ENCODE peak calls at places on chromosome 16, in ten cellular contexts. C, A, H, V, F, L, N, M, J and T are unnamed samples.

GRCh38 chr16:85171004-85171808 is 58.9 kb upstream of the CIBAR2 start:
- DNase-seq in F (no peak), V (no peak), M (no peak), C (no peak), A (no peak), H (no peak), L (no peak), J (no peak), N (no peak), T (no peak)

GRCh38 chr16:2237076-2237551 is 870 bp downstream of the DNASE1L2 start:
- DNase-seq in V (no peak), C (no peak), L (no peak), J (no peak), N (no peak), M (no peak), H (no peak), F (no peak), A (no peak), T (no peak)

GRCh38 chr16:57801098-57801855 is 1.0 kb downstream of the KIFC3 start:
- DNase-seq in N (no peak), J (peak; percentile 89), H (no peak), A (no peak), F (no peak), M (no peak), L (no peak), V (no peak), C (no peak), T (peak; percentile 46)

GRCh38 chr16:79283578-79283977 is 317.0 kb downstream of the MAF start:
- DNase-seq in F (peak; percentile 18), H (no peak), L (no peak), V (no peak), N (no peak), J (no peak), M (no peak), A (peak; percentile 66), C (no peak), T (no peak)

GRCh38 chr16:23185661-23186060 is 3.1 kb downstream of the SCNN1G start:
- DNase-seq in L (no peak), J (no peak), M (no peak), N (no peak), C (no peak), V (no peak), F (no peak), H (peak; percentile 61), A (no peak), T (no peak)

GRCh38 chr16:66604376-66605176 is at the start of gene CMTM3:
- DNase-seq in H (peak; percentile 59), L (peak; percentile 58), F (peak; percentile 74), M (peak; percentile 63), J (peak; percentile 70), C (no peak), V (peak; percentile 61), N (peak; percentile 86), A (peak; percentile 29), T (peak; percentile 34)

GRCh38 chr16:16120382-16121184 is 102.7 kb downstream of the ABCC6 start:
- DNase-seq in M (peak; percentile 47), A (no peak), F (no peak), J (no peak), N (no peak), C (peak; percentile 66), L (peak; percentile 38), H (peak; percentile 56), V (no peak), T (no peak)

GRCh38 chr16:57186630-57187507 is 740 bp downstream of the RSPRY1 start:
- DNase-seq in A (peak; percentile 81), L (peak; percentile 30), M (peak; percentile 22), J (peak; percentile 60), N (peak; percentile 28), V (peak; percentile 5), H (no peak), C (no peak), F (peak; percentile 23), T (peak; percentile 32)

GRCh38 chr16:1763521-1764511 is 7.5 kb downstream of the NME3 start:
- DNase-seq in H (no peak), M (no peak), F (no peak), L (no peak), V (no peak), C (no peak), A (no peak), J (peak; percentile 33), N (peak; percentile 91), T (no peak)

GRCh38 chr16:15509593-15510520 is 75.5 kb downstream of the BMERB1 start:
- DNase-seq in H (no peak), J (peak; percentile 49), C (no peak), V (peak; percentile 22), M (no peak), N (no peak), F (peak; percentile 26), L (no peak), A (no peak), T (no peak)

DNA sequence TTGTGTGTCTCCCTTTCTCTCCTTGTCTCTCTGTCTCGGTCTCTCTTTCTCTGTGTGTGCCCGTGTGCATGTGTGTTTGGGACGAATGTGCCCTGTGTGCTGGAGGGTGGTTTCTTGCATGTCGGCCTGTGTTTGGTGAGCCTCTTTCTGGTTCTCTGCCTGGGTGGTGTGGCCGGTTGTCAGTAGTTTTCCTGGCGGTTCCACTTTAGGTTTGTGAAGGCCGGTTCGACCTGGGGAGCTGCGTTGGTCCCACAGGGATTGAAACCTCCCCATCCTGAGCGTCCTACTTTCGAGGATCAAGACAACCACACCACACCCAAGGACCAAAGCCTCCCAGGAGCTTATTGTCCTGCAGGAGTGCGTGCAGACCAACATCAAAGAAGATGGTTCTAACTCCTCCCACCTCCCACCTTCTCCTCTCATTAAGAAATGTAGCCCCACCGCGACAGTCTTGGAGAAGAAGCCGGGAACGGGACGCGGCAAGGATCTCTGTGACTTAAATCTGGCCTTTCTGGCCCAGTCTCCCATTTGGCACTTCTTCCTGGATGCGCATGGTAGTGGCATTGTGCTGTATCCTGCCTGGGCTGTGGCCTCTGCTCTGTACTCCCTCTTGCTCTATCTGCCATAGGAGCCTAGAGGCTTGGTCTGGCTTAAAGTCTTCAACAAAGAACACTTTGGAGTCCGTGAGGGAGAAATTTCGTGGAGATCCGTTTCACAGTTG is 1685.0 kb downstream of the TP53TG3F start:
- DNase-seq in H (no peak), A (no peak), F (no peak), M (no peak), V (no peak), C (peak; percentile 33), J (no peak), L (no peak), N (no peak), T (no peak)
- H3K9me3 ChIP-seq in H (peaks cover 81% of the 10 kb centered on the region), A (peaks cover 2% of the 10 kb centered on the region), F (no peaks in the 10 kb centered on the region), M (no peaks in the 10 kb centered on the region), V (no peaks in the 10 kb centered on the region), C (no peaks in the 10 kb centered on the region), J (peaks cover 3% of the 10 kb centered on the region), L (peaks cover 59% of the 10 kb centered on the region), N (peaks cover 96% of the 10 kb centered on the region), T (peaks cover 11% of the 10 kb centered on the region)

DNA sequence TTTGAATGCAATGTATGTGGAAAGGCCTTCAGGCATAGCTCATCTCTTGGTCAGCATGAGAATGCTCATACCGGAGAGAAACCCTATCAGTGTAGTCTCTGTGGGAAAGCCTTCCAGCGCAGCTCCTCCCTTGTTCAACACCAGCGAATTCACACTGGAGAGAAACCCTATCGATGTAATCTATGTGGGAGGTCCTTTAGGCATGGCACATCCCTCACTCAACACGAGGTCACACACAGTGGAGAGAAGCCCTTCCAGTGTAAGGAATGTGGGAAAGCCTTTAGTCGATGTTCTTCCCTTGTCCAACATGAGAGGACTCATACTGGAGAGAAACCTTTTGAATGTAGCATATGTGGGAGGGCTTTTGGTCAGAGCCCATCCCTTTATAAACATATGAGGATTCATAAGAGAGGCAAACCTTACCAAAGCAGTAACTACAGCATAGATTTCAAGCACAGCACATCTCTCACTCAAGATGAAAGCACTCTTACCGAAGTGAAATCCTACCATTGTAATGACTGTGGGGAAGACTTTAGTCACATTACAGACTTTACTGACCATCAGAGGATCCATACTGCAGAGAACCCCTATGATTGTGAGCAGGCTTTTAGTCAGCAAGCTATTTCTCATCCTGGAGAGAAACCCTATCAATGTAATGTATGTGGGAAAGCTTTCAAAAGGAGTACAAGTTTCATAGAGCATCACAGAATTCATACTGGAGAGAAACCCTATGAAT is 24.7 kb downstream of the ZFP90 start:
- DNase-seq in V (no peak), M (no peak), J (peak; percentile 5), F (no peak), A (no peak), L (no peak), H (no peak), N (no peak), C (no peak), T (no peak)
- H3K9me3 ChIP-seq in V (peaks cover 89% of the 10 kb centered on the region), M (no peaks in the 10 kb centered on the region), J (peaks cover 100% of the 10 kb centered on the region), F (peaks cover 68% of the 10 kb centered on the region), A (peaks cover 3% of the 10 kb centered on the region), L (peaks cover 39% of the 10 kb centered on the region), H (peaks cover 100% of the 10 kb centered on the region), N (peaks cover 91% of the 10 kb centered on the region), C (peaks cover 55% of the 10 kb centered on the region), T (peaks cover 80% of the 10 kb centered on the region)

GRCh38 chr16:35713762-35714650 is 2254.6 kb downstream of the TP53TG3F start:
- DNase-seq in V (no peak), H (no peak), L (peak; percentile 13), C (no peak), A (no peak), M (no peak), J (no peak), N (no peak), F (no peak), T (no peak)

GRCh38 chr16:35706901-35707300 is 2247.5 kb downstream of the TP53TG3F start:
- DNase-seq in C (no peak), V (no peak), J (no peak), H (no peak), A (no peak), F (no peak), N (no peak), L (no peak), M (no peak), T (no peak)

GRCh38 chr16:35714665-35715064 is 2255.3 kb downstream of the TP53TG3F start:
- DNase-seq in V (no peak), A (no peak), M (no peak), H (no peak), L (peak; percentile 15), N (no peak), C (no peak), J (no peak), F (no peak), T (no peak)

GRCh38 chr16:35711958-35712357 is 2252.5 kb downstream of the TP53TG3F start:
- DNase-seq in M (no peak), L (peak; percentile 21), H (no peak), N (no peak), C (no peak), V (no peak), A (no peak), F (no peak), J (no peak), T (no peak)

GRCh38 chr16:35711435-35711834 is 2252.0 kb downstream of the TP53TG3F start:
- DNase-seq in V (no peak), L (peak; percentile 17), H (no peak), A (no peak), M (no peak), J (no peak), F (no peak), C (no peak), N (no peak), T (no peak)
- H3K9me3 ChIP-seq in V (no peaks in the 10 kb centered on the region), L (peaks cover 9% of the 10 kb centered on the region), H (peaks cover 46% of the 10 kb centered on the region), A (no peaks in the 10 kb centered on the region), M (no peaks in the 10 kb centered on the region), J (peaks cover 18% of the 10 kb centered on the region), F (no peaks in the 10 kb centered on the region), C (no peaks in the 10 kb centered on the region), N (peaks cover 65% of the 10 kb centered on the region), T (peaks cover 14% of the 10 kb centered on the region)

DNA sequence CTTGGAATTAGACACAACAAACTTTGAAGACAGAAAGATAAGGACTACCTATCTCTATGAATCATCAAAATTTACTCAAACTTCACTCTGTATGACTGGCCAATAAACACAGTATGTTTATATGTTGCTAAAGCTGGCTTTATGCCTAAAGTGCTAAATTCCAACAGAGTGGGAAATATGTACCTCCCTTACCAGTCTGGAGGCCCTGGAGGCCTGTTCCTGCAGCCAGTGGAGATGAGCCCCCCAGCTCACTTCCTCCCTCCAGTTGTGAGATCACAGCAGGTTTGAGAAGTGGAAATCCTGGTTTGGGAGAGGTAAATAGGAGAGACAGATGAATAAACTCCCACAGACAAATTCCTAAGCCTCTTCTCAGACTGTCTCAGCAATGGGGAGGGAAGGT is 9.0 kb downstream of the ZNF23 start:
- DNase-seq in A (no peak), L (no peak), J (no peak), H (no peak), F (no peak), N (no peak), V (no peak), M (no peak), C (no peak), T (no peak)
- H3K9me3 ChIP-seq in A (no peaks in the 10 kb centered on the region), L (peaks cover 33% of the 10 kb centered on the region), J (peaks cover 75% of the 10 kb centered on the region), H (peaks cover 41% of the 10 kb centered on the region), F (peaks cover 23% of the 10 kb centered on the region), N (peaks cover 38% of the 10 kb centered on the region), V (peaks cover 25% of the 10 kb centered on the region), M (no peaks in the 10 kb centered on the region), C (peaks cover 15% of the 10 kb centered on the region), T (peaks cover 24% of the 10 kb centered on the region)